ENCODE peak calls at places on chromosomes 4 and X, in nine cellular contexts. A is left lung, Y is SJCRH30, J is cardiac muscle cell, U is heart left ventricle, H is upper lobe of right lung, O is adrenal gland, L is H9, I is GM12878. N is an unnamed sample. For H3K4me1, the result is how much of the 10 kb centered on the place peaks cover.

GRCh38 chr4:89307446-89308160 is at the start of gene GPRIN3:
- DNase-seq in A (peak), Y (peak), J (peak), U (peak), H (peak), O (peak), L (peak), I (no peak), N (no peak)

GRCh38 chr4:3766791-3767561 is 791 bp downstream of the ADRA2C start:
- DNase-seq in A (no peak), Y (no peak), J (peak), U (no peak), H (no peak), O (no peak), L (peak), I (no peak), N (no peak)

GRCh38 chr4:38237139-38237538 is 276.9 kb downstream of the PTTG2 start:
- DNase-seq in A (no peak), Y (no peak), J (no peak), U (no peak), H (no peak), O (no peak), L (no peak), I (no peak), N (no peak)

GRCh38 chr4:45897934-45898585 is 225.8 kb downstream of the GABRG1 start:
- DNase-seq in A (no peak), Y (no peak), J (no peak), U (no peak), H (no peak), O (no peak), L (no peak), I (no peak), N (no peak)

GRCh38 chr4:128524311-128524710 is 236.7 kb upstream of the PGRMC2 start:
- DNase-seq in A (peak), Y (no peak), J (no peak), U (peak), H (peak), O (peak), L (no peak), I (no peak), N (no peak)

GRCh38 chrX:45505214-45505613 is 304.5 kb upstream of the DIPK2B start:
- DNase-seq in A (no peak), Y (no peak), J (no peak), U (no peak), H (no peak), O (no peak), L (no peak), I (no peak), N (no peak)

GRCh38 chr4:32135642-32136041 is 1415.5 kb downstream of the PCDH7 start:
- DNase-seq in A (no peak), Y (no peak), J (no peak), U (no peak), H (no peak), O (no peak), L (no peak), I (no peak), N (no peak)

GRCh38 chr4:40626183-40626990 is 3.3 kb downstream of the RBM47 start:
- DNase-seq in A (no peak), Y (no peak), J (no peak), U (no peak), H (no peak), O (peak), L (no peak), I (no peak), N (no peak)

GRCh38 chrX:153537526-153538295 is 20.3 kb downstream of the ATP2B3 start:
- DNase-seq in A (no peak), Y (peak), J (no peak), U (no peak), H (no peak), O (peak), L (no peak), I (no peak), N (no peak)

GRCh38 chr4:102684605-102685052 is 76.1 kb downstream of the MANBA start:
- DNase-seq in A (no peak), Y (no peak), J (no peak), U (no peak), H (no peak), O (no peak), L (no peak), I (peak), N (no peak)

GRCh38 chr4:99857302-99857701 is 36.9 kb downstream of the LAMTOR3 start:
- DNase-seq in A (no peak), Y (no peak), J (no peak), U (no peak), H (no peak), O (no peak), L (no peak), I (no peak), N (no peak)

GRCh38 chr4:90852232-90852631 is 725.0 kb downstream of the CCSER1 start:
- DNase-seq in A (no peak), Y (no peak), J (peak), U (no peak), H (no peak), O (no peak), L (no peak), I (no peak), N (no peak)

GRCh38 chrX:49627030-49627777 is 28.4 kb downstream of the GAGE1 start:
- DNase-seq in A (no peak), Y (no peak), J (no peak), U (no peak), H (no peak), O (peak), L (peak), I (no peak), N (peak)

GRCh38 chr4:175369087-175369486 is 443.0 kb downstream of the GPM6A start:
- DNase-seq in A (no peak), Y (no peak), J (no peak), U (no peak), H (no peak), O (no peak), L (no peak), I (no peak), N (no peak)

GRCh38 chrX:24343719-24344118 is 16.7 kb upstream of the SUPT20HL1 start:
- DNase-seq in A (no peak), Y (no peak), J (no peak), U (no peak), H (no peak), O (no peak), L (no peak), I (no peak), N (no peak)

GRCh38 chrX:16869393-16870094 is 618 bp downstream of the RBBP7 start:
- DNase-seq in A (peak), Y (peak), J (peak), U (peak), H (peak), O (no peak), L (peak), I (no peak), N (no peak)

GRCh38 chr4:166104623-166105022 is 231.6 kb downstream of the TLL1 start:
- DNase-seq in A (no peak), Y (no peak), J (no peak), U (no peak), H (no peak), O (no peak), L (no peak), I (no peak), N (no peak)

GRCh38 chrX:17474892-17475291 is 99.9 kb downstream of the NHS start:
- DNase-seq in A (no peak), Y (no peak), J (no peak), U (no peak), H (no peak), O (no peak), L (no peak), I (no peak), N (no peak)

GRCh38 chr4:176054942-176055341 is 10.7 kb upstream of the WDR17 start:
- DNase-seq in A (no peak), Y (no peak), J (no peak), U (no peak), H (no peak), O (no peak), L (no peak), I (no peak), N (no peak)

GRCh38 chrX:100512471-100512870 is 72.3 kb upstream of the TNMD start:
- DNase-seq in A (no peak), Y (no peak), J (peak), U (no peak), H (no peak), O (no peak), L (no peak), I (no peak), N (no peak)

GRCh38 chr4:84389406-84389805 is 109.7 kb downstream of the NKX6-1 start:
- DNase-seq in A (no peak), Y (no peak), J (no peak), U (no peak), H (no peak), O (no peak), L (no peak), I (no peak), N (no peak)

GRCh38 chrX:112851161-112851779 is 10.6 kb upstream of the AMOT start:
- DNase-seq in A (no peak), Y (no peak), J (no peak), U (no peak), H (no peak), O (no peak), L (peak), I (peak), N (no peak)
- H3K27ac ChIP-seq in A (no peak), Y (no peak), J (no peak), U (no peak), H (no peak), O (no peak), L (no peak), I (peak), N (no peak)

GRCh38 chr4:87006531-87007344 is 71.9 kb downstream of the AFF1 start:
- DNase-seq in A (peak), Y (peak), J (peak), U (peak), H (peak), O (peak), L (peak), I (peak), N (peak)
- H3K4me1 ChIP-seq in A (half or more), Y (under half), J (under half), U (under half), H (under half), O (under half), L (under half), I (under half), N (under half)

DNA sequence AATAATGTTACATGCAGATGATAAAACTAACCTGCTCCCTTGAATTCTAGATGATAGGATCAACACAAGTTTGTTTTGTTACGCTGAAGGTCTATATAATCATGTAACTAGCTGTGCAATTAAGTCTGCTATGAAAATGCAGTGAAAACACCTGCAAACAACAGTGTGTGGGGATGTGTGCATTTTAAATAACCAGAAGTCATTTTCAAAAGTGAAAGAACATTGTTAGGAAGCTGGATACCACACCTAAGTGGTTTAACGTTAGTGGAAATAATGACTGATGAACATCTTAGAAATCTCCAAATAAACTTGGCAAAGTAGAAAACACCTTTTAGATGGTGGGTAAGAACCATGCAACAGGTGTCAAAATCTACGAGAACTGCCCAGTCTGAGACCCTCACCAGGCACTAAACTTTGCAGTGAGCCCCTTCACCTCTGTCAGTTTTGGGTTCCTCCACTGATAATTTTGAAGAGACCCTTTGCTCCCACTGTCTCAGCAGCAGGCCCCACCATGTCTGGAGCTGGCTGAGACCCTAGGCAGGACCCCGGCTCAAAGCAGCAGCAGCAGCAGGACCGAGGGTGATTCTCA is 36.6 kb downstream of the CHST7 start:
- DNase-seq in A (no peak), Y (no peak), J (no peak), U (no peak), H (no peak), O (no peak), L (no peak), I (no peak), N (no peak)
- H3K27ac ChIP-seq in A (no peak), Y (no peak), J (no peak), U (no peak), H (no peak), O (no peak), L (no peak), I (no peak), N (no peak)

GRCh38 chr4:184409502-184409901 is 64.8 kb downstream of the IRF2 start:
- DNase-seq in A (no peak), Y (no peak), J (no peak), U (no peak), H (no peak), O (no peak), L (no peak), I (no peak), N (no peak)
- H3K4me1 ChIP-seq in A (half or more), Y (under half), J (under half), U (half or more), H (under half), O (under half), L (under half), I (under half), N (under half)

GRCh38 chrX:47502591-47503222 is 19.7 kb upstream of the ZNF41 start:
- DNase-seq in A (no peak), Y (no peak), J (no peak), U (no peak), H (no peak), O (no peak), L (no peak), I (no peak), N (no peak)
- H3K27ac ChIP-seq in A (no peak), Y (no peak), J (no peak), U (no peak), H (no peak), O (no peak), L (no peak), I (no peak), N (no peak)

GRCh38 chrX:27354021-27354420 is 109.1 kb downstream of the PPP4R3C start:
- DNase-seq in A (no peak), Y (no peak), J (no peak), U (no peak), H (no peak), O (no peak), L (no peak), I (no peak), N (no peak)
- H3K4me1 ChIP-seq in A (under half), Y (under half), J (under half), U (under half), H (under half), O (under half), L (under half), I (under half), N (under half)

DNA sequence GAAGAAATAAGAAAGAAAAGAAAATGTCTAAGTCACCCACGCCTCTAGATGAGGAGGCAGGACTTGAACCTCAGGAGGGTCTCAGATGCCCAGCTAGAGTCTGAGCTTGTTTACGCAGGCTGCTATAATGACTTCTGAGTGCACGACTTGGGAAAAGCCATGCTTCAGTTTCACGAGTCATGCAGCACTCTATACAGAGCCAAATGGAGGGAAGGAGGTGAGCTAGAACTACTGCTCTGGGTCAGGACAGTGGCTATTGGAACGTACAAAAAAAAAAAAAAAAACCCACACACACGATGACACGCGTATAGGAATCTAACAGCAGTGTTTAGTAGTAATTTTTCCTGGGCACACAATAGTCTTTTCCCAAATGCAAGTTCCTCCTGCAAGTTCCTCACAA is 36.8 kb downstream of the IRF2 start:
- DNase-seq in A (no peak), Y (no peak), J (no peak), U (no peak), H (no peak), O (no peak), L (no peak), I (no peak), N (no peak)
- H3K27ac ChIP-seq in A (peak), Y (no peak), J (no peak), U (no peak), H (no peak), O (no peak), L (no peak), I (no peak), N (no peak)

DNA sequence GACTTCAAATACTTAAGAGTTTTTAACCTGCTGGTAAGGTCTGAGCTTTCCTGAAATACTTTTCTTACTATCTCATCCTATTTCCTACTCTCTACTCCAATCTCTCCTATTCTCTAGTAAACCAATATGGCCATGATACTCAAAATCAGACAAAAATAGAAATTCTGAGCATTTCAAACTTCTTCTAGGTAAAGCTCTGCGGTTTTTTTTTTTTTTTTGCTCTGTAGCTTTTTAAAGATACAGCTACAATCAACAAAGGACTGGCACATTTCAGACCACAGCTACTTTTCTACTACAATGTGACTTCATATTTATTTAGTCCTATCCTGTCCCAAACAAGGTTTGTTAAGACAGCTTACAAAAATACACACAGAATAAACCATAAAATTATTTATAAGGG is 31.1 kb downstream of the MAML3 start:
- DNase-seq in A (no peak), Y (no peak), J (no peak), U (no peak), H (no peak), O (no peak), L (no peak), I (no peak), N (no peak)
- H3K4me1 ChIP-seq in A (under half), Y (under half), J (under half), U (under half), H (under half), O (under half), L (under half), I (under half), N (under half)

N was measured in iPS DF 6.9.